ENCODE peak calls at places on chromosomes 12 and 14, in ten cellular contexts. One of them, this sample, is unnamed.

GRCh38 chr12:90028620-90029051 is 320.0 kb upstream of the ATP2B1 start:
- DNase-seq in Karpas-422: no peak
- DNase-seq in CD8-positive, alpha-beta T cell: no peak
- DNase-seq in AG10803: no peak
- DNase-seq in transverse colon: no peak
- DNase-seq in fibroblast of the aortic adventitia: no peak
- DNase-seq in astrocyte: peak; percentile 19
- DNase-seq in mucosa of descending colon: no peak
- DNase-seq in neural progenitor cell: no peak
- DNase-seq in psoas muscle: no peak
- DNase-seq in this sample: no peak

GRCh38 chr14:76780875-76781647 is 19.8 kb downstream of the VASH1 start:
- DNase-seq in mucosa of descending colon: no peak
- DNase-seq in transverse colon: no peak
- DNase-seq in fibroblast of the aortic adventitia: no peak
- DNase-seq in CD8-positive, alpha-beta T cell: no peak
- DNase-seq in astrocyte: peak; percentile 8
- DNase-seq in neural progenitor cell: no peak
- DNase-seq in AG10803: no peak
- DNase-seq in Karpas-422: no peak
- DNase-seq in psoas muscle: no peak
- DNase-seq in this sample: no peak

GRCh38 chr14:72023128-72024042 is 91.2 kb downstream of the RGS6 start:
- DNase-seq in mucosa of descending colon: no peak
- DNase-seq in AG10803: no peak
- DNase-seq in Karpas-422: no peak
- DNase-seq in neural progenitor cell: no peak
- DNase-seq in CD8-positive, alpha-beta T cell: no peak
- DNase-seq in astrocyte: no peak
- DNase-seq in fibroblast of the aortic adventitia: no peak
- DNase-seq in transverse colon: no peak
- DNase-seq in psoas muscle: no peak
- DNase-seq in this sample: peak; percentile 43

GRCh38 chr14:73239463-73240241 is 2.3 kb downstream of the PAPLN start:
- DNase-seq in psoas muscle: peak; percentile 65
- DNase-seq in AG10803: peak; percentile 47
- DNase-seq in transverse colon: peak; percentile 41
- DNase-seq in astrocyte: peak; percentile 52
- DNase-seq in mucosa of descending colon: no peak
- DNase-seq in CD8-positive, alpha-beta T cell: no peak
- DNase-seq in neural progenitor cell: peak; percentile 67
- DNase-seq in fibroblast of the aortic adventitia: peak; percentile 63
- DNase-seq in Karpas-422: no peak
- DNase-seq in this sample: no peak

GRCh38 chr14:104138098-104138890 is at the start of gene KIF26A:
- DNase-seq in Karpas-422: no peak
- DNase-seq in neural progenitor cell: peak; percentile 90
- DNase-seq in CD8-positive, alpha-beta T cell: peak; percentile 28
- DNase-seq in AG10803: no peak
- DNase-seq in transverse colon: peak; percentile 47
- DNase-seq in psoas muscle: peak; percentile 57
- DNase-seq in mucosa of descending colon: peak; percentile 67
- DNase-seq in astrocyte: no peak
- DNase-seq in fibroblast of the aortic adventitia: no peak
- DNase-seq in this sample: no peak

GRCh38 chr12:131159660-131160059 is 206.0 kb downstream of the ADGRD1 start:
- DNase-seq in neural progenitor cell: peak; percentile 69
- DNase-seq in AG10803: no peak
- DNase-seq in Karpas-422: no peak
- DNase-seq in mucosa of descending colon: no peak
- DNase-seq in fibroblast of the aortic adventitia: no peak
- DNase-seq in astrocyte: no peak
- DNase-seq in transverse colon: no peak
- DNase-seq in CD8-positive, alpha-beta T cell: no peak
- DNase-seq in psoas muscle: no peak
- DNase-seq in this sample: no peak

GRCh38 chr12:27615331-27615891 is 80.8 kb upstream of the REP15 start:
- DNase-seq in CD8-positive, alpha-beta T cell: no peak
- DNase-seq in astrocyte: peak; percentile 86
- DNase-seq in Karpas-422: no peak
- DNase-seq in psoas muscle: no peak
- DNase-seq in mucosa of descending colon: no peak
- DNase-seq in neural progenitor cell: no peak
- DNase-seq in AG10803: peak; percentile 73
- DNase-seq in transverse colon: no peak
- DNase-seq in fibroblast of the aortic adventitia: peak; percentile 81
- DNase-seq in this sample: no peak

GRCh38 chr14:35374273-35374681 is 30.3 kb downstream of the NFKBIA start:
- DNase-seq in mucosa of descending colon: no peak
- DNase-seq in Karpas-422: no peak
- DNase-seq in astrocyte: peak; percentile 95
- DNase-seq in psoas muscle: peak; percentile 66
- DNase-seq in transverse colon: peak; percentile 54
- DNase-seq in AG10803: peak; percentile 99
- DNase-seq in fibroblast of the aortic adventitia: peak; percentile 99
- DNase-seq in CD8-positive, alpha-beta T cell: no peak
- DNase-seq in neural progenitor cell: no peak
- DNase-seq in this sample: no peak

GRCh38 chr14:59836116-59836515 is 34.5 kb downstream of the RTN1 start:
- DNase-seq in neural progenitor cell: no peak
- DNase-seq in AG10803: no peak
- DNase-seq in Karpas-422: no peak
- DNase-seq in psoas muscle: no peak
- DNase-seq in transverse colon: no peak
- DNase-seq in astrocyte: no peak
- DNase-seq in CD8-positive, alpha-beta T cell: no peak
- DNase-seq in mucosa of descending colon: no peak
- DNase-seq in fibroblast of the aortic adventitia: no peak
- DNase-seq in this sample: no peak

GRCh38 chr14:78131616-78132015 is 38.6 kb upstream of the NRXN3 start:
- DNase-seq in astrocyte: no peak
- DNase-seq in mucosa of descending colon: no peak
- DNase-seq in psoas muscle: no peak
- DNase-seq in transverse colon: no peak
- DNase-seq in Karpas-422: no peak
- DNase-seq in fibroblast of the aortic adventitia: no peak
- DNase-seq in CD8-positive, alpha-beta T cell: no peak
- DNase-seq in neural progenitor cell: no peak
- DNase-seq in AG10803: no peak
- DNase-seq in this sample: no peak

GRCh38 chr14:26204954-26205479 is 392.8 kb downstream of the NOVA1 start:
- DNase-seq in CD8-positive, alpha-beta T cell: no peak
- DNase-seq in Karpas-422: no peak
- DNase-seq in astrocyte: no peak
- DNase-seq in psoas muscle: peak; percentile 69
- DNase-seq in neural progenitor cell: peak; percentile 80
- DNase-seq in fibroblast of the aortic adventitia: peak; percentile 33
- DNase-seq in AG10803: no peak
- DNase-seq in transverse colon: peak; percentile 18
- DNase-seq in mucosa of descending colon: no peak
- DNase-seq in this sample: no peak
- H3K4me3 ChIP-seq in CD8-positive, alpha-beta T cell: no peak overlapping the region
- H3K4me3 ChIP-seq in Karpas-422: no peak overlapping the region
- H3K4me3 ChIP-seq in astrocyte: peak overlapping the region; percentile 59
- H3K4me3 ChIP-seq in psoas muscle: peak overlapping the region; percentile 52
- H3K4me3 ChIP-seq in neural progenitor cell: peak overlapping the region; percentile 53
- H3K4me3 ChIP-seq in fibroblast of the aortic adventitia: peak overlapping the region; percentile 57
- H3K4me3 ChIP-seq in AG10803: no peak overlapping the region
- H3K4me3 ChIP-seq in transverse colon: peak overlapping the region; percentile 49
- H3K4me3 ChIP-seq in mucosa of descending colon: no peak overlapping the region
- H3K4me3 ChIP-seq in this sample: no peak overlapping the region

GRCh38 chr12:122227341-122227740 is 1.5 kb upstream of the DIABLO start:
- DNase-seq in transverse colon: no peak
- DNase-seq in fibroblast of the aortic adventitia: no peak
- DNase-seq in neural progenitor cell: no peak
- DNase-seq in Karpas-422: no peak
- DNase-seq in psoas muscle: peak; percentile 61
- DNase-seq in AG10803: no peak
- DNase-seq in CD8-positive, alpha-beta T cell: peak; percentile 88
- DNase-seq in astrocyte: no peak
- DNase-seq in mucosa of descending colon: peak; percentile 34
- DNase-seq in this sample: no peak
- H3K4me3 ChIP-seq in transverse colon: no peak overlapping the region
- H3K4me3 ChIP-seq in fibroblast of the aortic adventitia: no peak overlapping the region
- H3K4me3 ChIP-seq in neural progenitor cell: no peak overlapping the region
- H3K4me3 ChIP-seq in Karpas-422: no peak overlapping the region
- H3K4me3 ChIP-seq in psoas muscle: peak overlapping the region; percentile 96
- H3K4me3 ChIP-seq in AG10803: no peak overlapping the region
- H3K4me3 ChIP-seq in CD8-positive, alpha-beta T cell: peak overlapping the region; percentile 55
- H3K4me3 ChIP-seq in astrocyte: no peak overlapping the region
- H3K4me3 ChIP-seq in mucosa of descending colon: no peak overlapping the region
- H3K4me3 ChIP-seq in this sample: no peak overlapping the region

DNA sequence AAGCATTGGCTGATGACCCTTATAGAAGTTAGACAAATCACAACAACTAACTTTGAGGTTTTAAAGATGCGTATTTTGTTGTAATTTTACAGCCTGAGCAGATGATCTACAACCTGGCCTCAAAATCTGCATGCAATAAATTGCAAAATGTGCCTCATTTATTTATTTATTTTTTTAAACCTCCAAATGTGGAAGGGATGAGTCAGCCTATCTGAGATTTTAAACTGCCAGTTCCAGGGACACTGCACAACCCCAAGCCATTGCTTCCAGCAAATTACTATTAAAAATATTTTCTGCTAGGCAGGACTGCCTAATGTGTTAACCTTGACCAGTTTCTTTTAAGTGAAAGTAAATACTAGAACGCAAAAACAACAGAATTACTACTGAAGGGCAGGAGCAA is 96.2 kb upstream of the NAV3 start:
- DNase-seq in psoas muscle: no peak
- DNase-seq in fibroblast of the aortic adventitia: peak; percentile 65
- DNase-seq in transverse colon: no peak
- DNase-seq in Karpas-422: no peak
- DNase-seq in CD8-positive, alpha-beta T cell: no peak
- DNase-seq in neural progenitor cell: no peak
- DNase-seq in AG10803: peak; percentile 68
- DNase-seq in astrocyte: peak; percentile 30
- DNase-seq in mucosa of descending colon: no peak
- DNase-seq in this sample: no peak
- H3K4me3 ChIP-seq in psoas muscle: no peak overlapping the region
- H3K4me3 ChIP-seq in fibroblast of the aortic adventitia: no peak overlapping the region
- H3K4me3 ChIP-seq in transverse colon: no peak overlapping the region
- H3K4me3 ChIP-seq in Karpas-422: no peak overlapping the region
- H3K4me3 ChIP-seq in CD8-positive, alpha-beta T cell: no peak overlapping the region
- H3K4me3 ChIP-seq in neural progenitor cell: no peak overlapping the region
- H3K4me3 ChIP-seq in AG10803: peak overlapping the region; percentile 1
- H3K4me3 ChIP-seq in astrocyte: no peak overlapping the region
- H3K4me3 ChIP-seq in mucosa of descending colon: no peak overlapping the region
- H3K4me3 ChIP-seq in this sample: no peak overlapping the region

GRCh38 chr12:113097716-113098427 is 37.7 kb downstream of the RASAL1 start:
- DNase-seq in mucosa of descending colon: no peak
- DNase-seq in psoas muscle: peak; percentile 69
- DNase-seq in astrocyte: peak; percentile 38
- DNase-seq in CD8-positive, alpha-beta T cell: no peak
- DNase-seq in fibroblast of the aortic adventitia: peak; percentile 49
- DNase-seq in Karpas-422: peak; percentile 69
- DNase-seq in neural progenitor cell: peak; percentile 74
- DNase-seq in transverse colon: no peak
- DNase-seq in AG10803: no peak
- DNase-seq in this sample: no peak
- H3K4me3 ChIP-seq in mucosa of descending colon: no peak overlapping the region
- H3K4me3 ChIP-seq in psoas muscle: no peak overlapping the region
- H3K4me3 ChIP-seq in astrocyte: no peak overlapping the region
- H3K4me3 ChIP-seq in CD8-positive, alpha-beta T cell: no peak overlapping the region
- H3K4me3 ChIP-seq in fibroblast of the aortic adventitia: no peak overlapping the region
- H3K4me3 ChIP-seq in Karpas-422: no peak overlapping the region
- H3K4me3 ChIP-seq in neural progenitor cell: no peak overlapping the region
- H3K4me3 ChIP-seq in transverse colon: no peak overlapping the region
- H3K4me3 ChIP-seq in AG10803: no peak overlapping the region
- H3K4me3 ChIP-seq in this sample: no peak overlapping the region

GRCh38 chr12:46825526-46826414 is at the start of gene SLC38A4:
- DNase-seq in fibroblast of the aortic adventitia: peak; percentile 62
- DNase-seq in CD8-positive, alpha-beta T cell: no peak
- DNase-seq in astrocyte: peak; percentile 29
- DNase-seq in Karpas-422: no peak
- DNase-seq in mucosa of descending colon: peak; percentile 75
- DNase-seq in psoas muscle: peak; percentile 76
- DNase-seq in neural progenitor cell: peak; percentile 85
- DNase-seq in AG10803: peak; percentile 64
- DNase-seq in transverse colon: peak; percentile 72
- DNase-seq in this sample: no peak
- H3K4me3 ChIP-seq in fibroblast of the aortic adventitia: peak within 1 kb of the TSS; percentile 52
- H3K4me3 ChIP-seq in CD8-positive, alpha-beta T cell: no peak within 1 kb of the TSS
- H3K4me3 ChIP-seq in astrocyte: peak within 1 kb of the TSS; percentile 58
- H3K4me3 ChIP-seq in Karpas-422: no peak within 1 kb of the TSS
- H3K4me3 ChIP-seq in mucosa of descending colon: no peak within 1 kb of the TSS
- H3K4me3 ChIP-seq in psoas muscle: peak within 1 kb of the TSS; percentile 60
- H3K4me3 ChIP-seq in neural progenitor cell: peak within 1 kb of the TSS; percentile 48
- H3K4me3 ChIP-seq in AG10803: peak within 1 kb of the TSS; percentile 60
- H3K4me3 ChIP-seq in transverse colon: peak within 1 kb of the TSS; percentile 42
- H3K4me3 ChIP-seq in this sample: no peak within 1 kb of the TSS

GRCh38 chr14:105525326-105525725 is 1.1 kb upstream of the TMEM121 start:
- DNase-seq in astrocyte: no peak
- DNase-seq in AG10803: no peak
- DNase-seq in CD8-positive, alpha-beta T cell: no peak
- DNase-seq in Karpas-422: no peak
- DNase-seq in fibroblast of the aortic adventitia: no peak
- DNase-seq in psoas muscle: peak; percentile 5
- DNase-seq in mucosa of descending colon: no peak
- DNase-seq in transverse colon: no peak
- DNase-seq in neural progenitor cell: no peak
- DNase-seq in this sample: no peak
- H3K4me3 ChIP-seq in astrocyte: no peak overlapping the region
- H3K4me3 ChIP-seq in AG10803: no peak overlapping the region
- H3K4me3 ChIP-seq in CD8-positive, alpha-beta T cell: no peak overlapping the region
- H3K4me3 ChIP-seq in Karpas-422: no peak overlapping the region
- H3K4me3 ChIP-seq in fibroblast of the aortic adventitia: no peak overlapping the region
- H3K4me3 ChIP-seq in psoas muscle: no peak overlapping the region
- H3K4me3 ChIP-seq in mucosa of descending colon: no peak overlapping the region
- H3K4me3 ChIP-seq in transverse colon: no peak overlapping the region
- H3K4me3 ChIP-seq in neural progenitor cell: no peak overlapping the region
- H3K4me3 ChIP-seq in this sample: no peak overlapping the region

GRCh38 chr12:7872565-7873304 is at the start of gene SLC2A14:
- DNase-seq in fibroblast of the aortic adventitia: no peak
- DNase-seq in neural progenitor cell: no peak
- DNase-seq in psoas muscle: no peak
- DNase-seq in astrocyte: no peak
- DNase-seq in CD8-positive, alpha-beta T cell: no peak
- DNase-seq in mucosa of descending colon: no peak
- DNase-seq in AG10803: no peak
- DNase-seq in Karpas-422: no peak
- DNase-seq in transverse colon: no peak
- DNase-seq in this sample: no peak
- H3K4me3 ChIP-seq in fibroblast of the aortic adventitia: peak within 1 kb of the TSS; percentile 37
- H3K4me3 ChIP-seq in neural progenitor cell: no peak within 1 kb of the TSS
- H3K4me3 ChIP-seq in psoas muscle: peak within 1 kb of the TSS; percentile 32
- H3K4me3 ChIP-seq in astrocyte: peak within 1 kb of the TSS; percentile 49
- H3K4me3 ChIP-seq in CD8-positive, alpha-beta T cell: no peak within 1 kb of the TSS
- H3K4me3 ChIP-seq in mucosa of descending colon: no peak within 1 kb of the TSS
- H3K4me3 ChIP-seq in AG10803: no peak within 1 kb of the TSS
- H3K4me3 ChIP-seq in Karpas-422: no peak within 1 kb of the TSS
- H3K4me3 ChIP-seq in transverse colon: peak within 1 kb of the TSS; percentile 30
- H3K4me3 ChIP-seq in this sample: no peak within 1 kb of the TSS

DNA sequence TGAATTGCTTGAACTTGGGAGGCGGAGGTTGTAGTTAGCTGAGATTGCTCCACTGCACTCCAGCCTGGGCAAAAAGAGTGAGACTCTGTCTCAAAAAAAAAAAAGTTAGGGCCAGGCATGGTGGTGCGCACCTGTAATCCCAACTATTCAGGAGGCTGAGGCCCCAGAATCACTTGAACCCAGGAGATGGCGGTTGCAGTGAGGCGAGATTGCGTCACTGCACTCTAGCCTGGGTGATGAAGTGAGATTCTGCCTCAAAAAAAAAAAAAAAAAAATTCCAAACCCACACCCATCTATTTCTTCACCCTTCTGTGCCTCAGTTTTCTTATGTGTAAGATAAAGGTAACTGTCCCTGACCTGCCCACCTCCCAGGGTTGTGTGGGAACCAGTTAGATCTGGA is 11.0 kb upstream of the MLXIP start:
- DNase-seq in astrocyte: no peak
- DNase-seq in AG10803: no peak
- DNase-seq in CD8-positive, alpha-beta T cell: no peak
- DNase-seq in Karpas-422: no peak
- DNase-seq in psoas muscle: no peak
- DNase-seq in neural progenitor cell: no peak
- DNase-seq in fibroblast of the aortic adventitia: no peak
- DNase-seq in transverse colon: no peak
- DNase-seq in mucosa of descending colon: no peak
- DNase-seq in this sample: no peak
- H3K4me3 ChIP-seq in astrocyte: no peak overlapping the region
- H3K4me3 ChIP-seq in AG10803: no peak overlapping the region
- H3K4me3 ChIP-seq in CD8-positive, alpha-beta T cell: peak overlapping the region; percentile 24
- H3K4me3 ChIP-seq in Karpas-422: no peak overlapping the region
- H3K4me3 ChIP-seq in psoas muscle: no peak overlapping the region
- H3K4me3 ChIP-seq in neural progenitor cell: no peak overlapping the region
- H3K4me3 ChIP-seq in fibroblast of the aortic adventitia: no peak overlapping the region
- H3K4me3 ChIP-seq in transverse colon: no peak overlapping the region
- H3K4me3 ChIP-seq in mucosa of descending colon: no peak overlapping the region
- H3K4me3 ChIP-seq in this sample: no peak overlapping the region

This sample was measured in GM12865.